ENCODE peak calls at places on chromosomes 3 and 15, in seven cellular contexts. V is fibroblast of villous mesenchyme, A is neural crest cell, C is uterus, N is RWPE1, X is tibial artery, G is body of pancreas. L is an unnamed sample.
A peak's percentile ranks its signal among the peaks of the same experiment; 100 is the strongest.

GRCh38 chr3:100150583-100150982 is 36.3 kb upstream of the FILIP1L start:
- DNase-seq in V (peak; percentile 13), A (no peak), C (no peak), N (no peak), X (no peak), G (no peak), L (no peak)

GRCh38 chr3:110881069-110881468 is 190.5 kb upstream of the NECTIN3 start:
- DNase-seq in V (no peak), A (no peak), C (no peak), N (peak; percentile 72), X (no peak), G (peak; percentile 85), L (peak; percentile 96)

GRCh38 chr3:150074277-150074676 is 103.6 kb upstream of the PFN2 start:
- DNase-seq in V (peak; percentile 31), A (no peak), C (no peak), N (no peak), X (no peak), G (no peak), L (no peak)

GRCh38 chr3:42057561-42058211 is 33.5 kb upstream of the TRAK1 start:
- DNase-seq in V (no peak), A (no peak), C (no peak), N (no peak), X (no peak), G (no peak), L (no peak)

GRCh38 chr3:158105124-158105709 is 1.0 kb downstream of the SHOX2 start:
- DNase-seq in V (no peak), A (peak; percentile 12), C (peak; percentile 14), N (no peak), X (peak; percentile 34), G (no peak), L (peak; percentile 24)

GRCh38 chr3:110391045-110391444 is 680.6 kb upstream of the NECTIN3 start:
- DNase-seq in V (no peak), A (no peak), C (no peak), N (no peak), X (no peak), G (no peak), L (no peak)

GRCh38 chr3:196600359-196600758 is 31.9 kb downstream of the FBXO45 start:
- DNase-seq in V (no peak), A (no peak), C (no peak), N (no peak), X (no peak), G (no peak), L (no peak)

GRCh38 chr15:60706145-60706544 is 227.2 kb upstream of the ICE2 start:
- DNase-seq in V (no peak), A (no peak), C (no peak), N (no peak), X (no peak), G (no peak), L (no peak)

GRCh38 chr15:47496343-47497185 is 220.7 kb upstream of the SEMA6D start:
- DNase-seq in V (no peak), A (no peak), C (no peak), N (no peak), X (no peak), G (no peak), L (no peak)

GRCh38 chr15:43776101-43776717 is 557 bp downstream of the ELL3 start:
- DNase-seq in V (no peak), A (peak; percentile 25), C (peak; percentile 28), N (no peak), X (no peak), G (peak; percentile 40), L (no peak)

GRCh38 chr3:106711650-106712049 is 665.6 kb upstream of the CCDC54 start:
- DNase-seq in V (peak; percentile 19), A (no peak), C (no peak), N (no peak), X (no peak), G (no peak), L (no peak)

GRCh38 chr15:101455291-101455916 is 34.1 kb downstream of the PCSK6 start:
- DNase-seq in V (peak; percentile 85), A (no peak), C (no peak), N (no peak), X (no peak), G (peak; percentile 19), L (no peak)

GRCh38 chr15:63466378-63467192 is 37.8 kb upstream of the USP3 start:
- DNase-seq in V (peak; percentile 72), A (peak; percentile 52), C (no peak), N (peak; percentile 83), X (no peak), G (peak; percentile 71), L (peak; percentile 82)

GRCh38 chr15:94080416-94080815 is 150.9 kb upstream of the MCTP2 start:
- DNase-seq in V (peak; percentile 82), A (no peak), C (no peak), N (peak; percentile 96), X (peak; percentile 53), G (peak; percentile 13), L (peak; percentile 92)

GRCh38 chr3:153289334-153289808 is 127.3 kb downstream of the RAP2B start:
- DNase-seq in V (peak; percentile 62), A (no peak), C (no peak), N (no peak), X (no peak), G (no peak), L (no peak)

GRCh38 chr3:68306571-68306970 is 625.8 kb downstream of the TAFA4 start:
- DNase-seq in V (peak; percentile 5), A (peak; percentile 51), C (no peak), N (peak; percentile 22), X (no peak), G (no peak), L (peak; percentile 59)

DNA sequence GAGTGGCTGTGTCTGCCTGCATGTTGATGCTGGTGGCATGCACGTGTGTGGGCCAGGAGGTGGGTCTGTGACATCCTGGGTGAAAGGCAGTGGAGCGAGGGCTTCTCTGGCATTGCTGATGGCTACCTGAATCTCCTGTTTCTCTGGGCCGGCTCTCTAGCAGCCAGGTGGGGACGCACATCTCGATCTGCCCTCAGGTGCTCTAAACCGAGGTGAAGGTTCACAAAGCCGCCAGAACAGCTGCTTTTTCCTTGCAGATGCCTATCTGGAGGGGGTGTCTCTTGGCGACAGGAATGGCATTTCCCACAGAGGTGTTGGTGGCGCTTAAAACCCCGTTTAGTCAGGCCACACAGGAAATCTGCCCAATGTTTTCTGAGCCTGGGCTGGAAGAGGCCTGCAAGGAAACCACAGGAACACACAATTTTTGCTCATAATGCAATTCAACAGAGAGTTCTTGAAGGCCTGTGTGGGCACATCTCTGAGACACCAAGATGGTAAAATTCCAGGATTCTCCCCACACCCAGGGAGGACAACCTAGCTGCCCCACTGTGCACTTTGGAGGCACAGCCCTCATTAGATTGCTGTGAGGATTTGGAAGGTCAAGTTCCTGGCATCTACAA is 11.9 kb downstream of the TMEM158 start:
- DNase-seq in V (no peak), A (no peak), C (no peak), N (no peak), X (no peak), G (no peak), L (no peak)
- TF ChIP-seq CTCF in V (no peak), A (no peak), C (no peak), N (no peak), X (no peak), G (no peak), L (no peak)

GRCh38 chr3:11211531-11212300 is 57.4 kb downstream of the HRH1 start:
- DNase-seq in V (peak; percentile 57), A (no peak), C (peak; percentile 46), N (no peak), X (no peak), G (no peak), L (peak; percentile 47)
- TF ChIP-seq CTCF in V (peak; percentile 36), A (no peak), C (no peak), N (no peak), X (peak; percentile 15), G (no peak), L (no peak)

GRCh38 chr15:92714457-92715401 is 59.2 kb upstream of the FAM174B start:
- DNase-seq in V (peak; percentile 76), A (peak; percentile 94), C (peak; percentile 83), N (peak; percentile 64), X (peak; percentile 76), G (peak; percentile 73), L (peak; percentile 67)
- TF ChIP-seq CTCF in V (peak; percentile 93), A (peak; percentile 97), C (peak; percentile 90), N (peak; percentile 98), X (peak; percentile 94), G (peak; percentile 91), L (peak; percentile 89)

GRCh38 chr15:57234156-57234555 is 142.1 kb upstream of the CGNL1 start:
- DNase-seq in V (no peak), A (no peak), C (no peak), N (no peak), X (no peak), G (no peak), L (no peak)

GRCh38 chr15:57236561-57237281 is 139.6 kb upstream of the CGNL1 start:
- DNase-seq in V (no peak), A (no peak), C (no peak), N (no peak), X (no peak), G (no peak), L (no peak)

GRCh38 chr15:57237282-57237642 is 139.0 kb upstream of the CGNL1 start:
- DNase-seq in V (no peak), A (no peak), C (no peak), N (no peak), X (no peak), G (no peak), L (no peak)

GRCh38 chr15:57235865-57236264 is 140.4 kb upstream of the CGNL1 start:
- DNase-seq in V (peak; percentile 62), A (no peak), C (no peak), N (peak; percentile 30), X (no peak), G (no peak), L (no peak)

GRCh38 chr15:57235186-57235585 is 141.1 kb upstream of the CGNL1 start:
- DNase-seq in V (no peak), A (no peak), C (no peak), N (no peak), X (no peak), G (no peak), L (no peak)
- TF ChIP-seq CTCF in V (no peak), A (no peak), C (no peak), N (no peak), X (no peak), G (no peak), L (no peak)

GRCh38 chr3:9406856-9407626 is 9.6 kb downstream of the SETD5 start:
- DNase-seq in V (no peak), A (no peak), C (no peak), N (no peak), X (no peak), G (no peak), L (no peak)

GRCh38 chr3:9405756-9406155 is 8.3 kb downstream of the SETD5 start:
- DNase-seq in V (no peak), A (no peak), C (no peak), N (no peak), X (no peak), G (no peak), L (no peak)

GRCh38 chr3:9402410-9403228 is 5.2 kb downstream of the SETD5 start:
- DNase-seq in V (peak; percentile 51), A (peak; percentile 69), C (no peak), N (no peak), X (no peak), G (peak; percentile 75), L (peak; percentile 48)

GRCh38 chr3:9403463-9403862 is 6.0 kb downstream of the SETD5 start:
- DNase-seq in V (no peak), A (no peak), C (no peak), N (no peak), X (no peak), G (no peak), L (no peak)

GRCh38 chr3:9404680-9405079 is 7.3 kb downstream of the SETD5 start:
- DNase-seq in V (no peak), A (no peak), C (no peak), N (no peak), X (no peak), G (no peak), L (no peak)
- TF ChIP-seq CTCF in V (no peak), A (peak; percentile 19), C (no peak), N (no peak), X (no peak), G (no peak), L (peak; percentile 10)

L was measured in MCF 10A.